ENCODE peak calls at places on chromosome 7, in four cellular contexts. Y is HL-60, E is GM12891, X is GM12878. G is an unnamed sample.

GRCh38 chr7:2225830-2226229 is 6.9 kb downstream of the MAD1L1 start:
- DNase-seq in E (no peak), Y (no peak), X (no peak), G (no peak)

GRCh38 chr7:15558747-15559146 is 3.1 kb downstream of the AGMO start:
- DNase-seq in X (no peak), E (no peak), Y (no peak), G (no peak)

GRCh38 chr7:65441010-65441409 is 67.4 kb downstream of the ZNF92 start:
- DNase-seq in Y (no peak), X (no peak), E (no peak), G (no peak)

GRCh38 chr7:128842674-128843641 is 12.8 kb downstream of the FLNC start:
- DNase-seq in E (no peak), X (no peak), Y (no peak), G (no peak)

GRCh38 chr7:53541467-53541866 is 506.0 kb downstream of the POM121L12 start:
- DNase-seq in Y (no peak), X (no peak), E (no peak), G (no peak)

GRCh38 chr7:47721670-47722069 is 139.8 kb upstream of the TNS3 start:
- DNase-seq in X (no peak), E (no peak), Y (no peak), G (peak; percentile 9)

GRCh38 chr7:47827321-47827720 is 120.9 kb downstream of the PKD1L1 start:
- DNase-seq in Y (no peak), X (no peak), E (no peak), G (no peak)

GRCh38 chr7:134254311-134254710 is 62.4 kb downstream of the SLC35B4 start:
- DNase-seq in X (no peak), E (no peak), Y (no peak), G (peak; percentile 26)

GRCh38 chr7:51244890-51245289 is 71.7 kb downstream of the COBL start:
- DNase-seq in X (no peak), E (no peak), Y (peak; percentile 59), G (no peak)

GRCh38 chr7:12942599-12942998 is 255.2 kb downstream of the ARL4A start:
- DNase-seq in E (no peak), X (no peak), Y (no peak), G (no peak)

GRCh38 chr7:420142-421055 is 99.2 kb downstream of the PDGFA start:
- DNase-seq in X (no peak), Y (no peak), E (no peak), G (no peak)

GRCh38 chr7:47506716-47507354 is 75.1 kb downstream of the TNS3 start:
- DNase-seq in E (no peak), Y (no peak), X (no peak), G (no peak)

GRCh38 chr7:25282194-25282593 is 53.9 kb upstream of the NPVF start:
- DNase-seq in X (no peak), E (no peak), Y (no peak), G (no peak)

GRCh38 chr7:159091041-159091440 is 53.6 kb downstream of the VIPR2 start:
- DNase-seq in X (no peak), Y (no peak), E (no peak), G (no peak)

GRCh38 chr7:266851-267840 is 22.8 kb upstream of the FOXL3 start:
- DNase-seq in Y (no peak), X (no peak), E (no peak), G (peak; percentile 62)

GRCh38 chr7:47143344-47143743 is 438.6 kb downstream of the TNS3 start:
- DNase-seq in E (no peak), X (no peak), Y (no peak), G (no peak)

GRCh38 chr7:30633223-30633622 is 38.5 kb downstream of the GARS1 start:
- DNase-seq in Y (no peak), E (no peak), X (no peak), G (no peak)

GRCh38 chr7:1559626-1560590 is 3.9 kb upstream of the TMEM184A start:
- DNase-seq in E (no peak), X (no peak), Y (no peak), G (no peak)

GRCh38 chr7:141456298-141456697 is 94.9 kb upstream of the AGK start:
- DNase-seq in E (no peak), Y (no peak), X (no peak), G (no peak)

GRCh38 chr7:20095441-20095840 is 121.7 kb downstream of the MACC1 start:
- DNase-seq in E (no peak), Y (no peak), X (no peak), G (no peak)

GRCh38 chr7:106057962-106058901 is 53.9 kb downstream of the SYPL1 start:
- DNase-seq in X (peak; percentile 88), E (peak; percentile 52), Y (no peak), G (no peak)

GRCh38 chr7:139482662-139483466 is 609 bp downstream of the KLRG2 start:
- DNase-seq in X (no peak), Y (peak; percentile 6), E (peak; percentile 54), G (peak; percentile 12)

GRCh38 chr7:48742046-48742445 is 182.3 kb upstream of the CDC14C start:
- DNase-seq in Y (no peak), X (no peak), E (no peak), G (no peak)

GRCh38 chr7:8831386-8831785 is 398.0 kb downstream of the NXPH1 start:
- DNase-seq in Y (no peak), E (no peak), X (no peak), G (no peak)

GRCh38 chr7:79386688-79387422 is 66.6 kb downstream of the MAGI2 start:
- DNase-seq in Y (no peak), X (no peak), E (no peak), G (no peak)

GRCh38 chr7:45001138-45001694 is 1.2 kb downstream of the CCM2 start:
- DNase-seq in E (no peak), X (no peak), Y (no peak), G (peak; percentile 52)

GRCh38 chr7:4167385-4167910 is 514.6 kb upstream of the FOXK1 start:
- DNase-seq in Y (no peak), X (no peak), E (no peak), G (no peak)

GRCh38 chr7:15854841-15855576 is 168.5 kb upstream of the MEOX2 start:
- DNase-seq in E (no peak), Y (no peak), X (no peak), G (no peak)

GRCh38 chr7:32479574-32480200 is 10.5 kb downstream of the LSM5 start:
- DNase-seq in E (no peak), X (no peak), Y (peak; percentile 42), G (peak; percentile 58)

GRCh38 chr7:30815016-30815854 is 44.0 kb downstream of the MINDY4 start:
- DNase-seq in Y (no peak), E (no peak), X (no peak), G (no peak)

DNA sequence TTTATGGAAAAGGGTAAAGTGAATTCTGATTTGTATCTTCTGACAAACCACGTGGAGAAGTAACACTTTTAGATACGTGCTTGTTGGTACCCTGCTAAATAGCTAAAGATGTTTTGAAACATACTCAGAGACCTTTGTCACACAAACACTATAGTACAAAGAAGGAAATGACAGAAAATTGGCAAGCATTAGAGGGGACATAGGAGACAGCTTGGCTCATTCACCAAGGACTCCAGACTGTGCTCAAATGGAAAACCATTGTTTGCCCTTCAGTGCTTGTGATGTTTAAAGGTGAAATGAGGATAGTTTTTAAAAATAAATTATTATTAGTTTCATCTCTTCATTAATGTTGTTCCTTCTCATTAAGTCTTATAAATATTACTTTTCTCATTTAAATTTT is 34.0 kb upstream of the CD36 start:
- DNase-seq in X (no peak), E (no peak), Y (no peak), G (no peak)
- TF ChIP-seq SPI1 in X (no peak), E (no peak), Y (no peak), G (no peak)

DNA sequence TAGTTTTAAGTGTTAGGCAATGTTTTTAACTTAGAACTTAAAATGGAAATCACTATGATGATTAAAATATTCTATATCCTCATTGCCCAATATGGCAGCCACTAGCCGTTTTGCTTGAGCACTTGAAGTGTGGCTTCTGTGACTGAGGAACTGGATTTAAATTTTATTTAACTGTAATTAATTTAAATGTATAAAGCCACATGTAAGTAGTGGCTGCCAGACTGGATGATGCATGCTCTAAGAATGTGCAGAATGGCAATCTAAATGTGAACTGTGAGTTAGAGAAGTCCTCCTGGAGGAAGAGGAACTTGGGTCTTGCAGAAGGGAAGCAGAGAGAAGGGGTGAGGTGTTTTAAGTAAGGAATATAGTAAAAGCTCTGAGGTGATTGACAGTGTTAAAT is 451.4 kb downstream of the SUGCT start:
- DNase-seq in X (no peak), Y (peak; percentile 39), E (no peak), G (no peak)
- TF ChIP-seq SPI1 in X (no peak), Y (peak; percentile 72), E (no peak), G (no peak)

GRCh38 chr7:22121702-22122474 is 176.2 kb upstream of the CDCA7L start:
- DNase-seq in X (no peak), E (no peak), Y (no peak), G (peak; percentile 42)
- TF ChIP-seq SPI1 in X (no peak), E (no peak), Y (no peak), G (no peak)

DNA sequence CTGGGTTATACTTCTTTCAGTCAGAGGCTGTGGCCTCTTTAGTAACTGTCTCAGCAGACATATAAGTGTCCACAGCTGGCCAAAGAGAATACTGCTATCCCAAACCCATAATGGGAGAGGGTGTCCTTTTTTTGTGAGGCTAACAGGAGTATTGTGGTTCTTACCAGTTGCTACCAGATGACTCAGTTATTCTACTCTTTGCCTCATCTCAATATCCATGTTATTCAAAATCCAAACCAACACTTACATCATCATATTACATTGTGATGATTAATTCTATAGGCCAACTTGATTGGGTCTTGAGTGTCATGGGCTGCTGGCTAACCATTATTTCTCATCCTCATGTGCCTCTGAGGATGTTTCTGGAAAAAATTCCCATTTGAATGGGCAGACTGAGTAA is 120.9 kb downstream of the TMEM168 start:
- DNase-seq in Y (no peak), E (no peak), X (no peak), G (no peak)
- TF ChIP-seq SPI1 in Y (no peak), E (no peak), X (no peak), G (no peak)

DNA sequence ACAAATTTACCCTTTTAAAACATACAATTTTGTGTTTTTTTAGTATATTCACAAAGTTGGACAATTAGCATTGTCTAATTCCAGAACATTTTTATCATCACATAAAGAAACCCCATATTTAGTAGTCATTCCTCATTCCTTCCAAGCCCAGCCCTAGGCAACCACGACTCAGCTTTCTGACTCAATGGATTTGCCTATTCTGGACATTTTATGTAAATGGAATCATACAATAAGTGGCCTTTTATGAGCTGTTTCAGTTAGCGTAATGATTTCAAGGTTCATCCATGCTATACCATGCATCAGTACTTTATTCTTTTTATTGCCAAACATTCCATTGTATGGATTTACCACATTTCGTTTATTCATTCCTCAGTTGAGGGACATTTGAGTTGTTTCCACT is 249.2 kb downstream of the DYNC1I1 start:
- DNase-seq in E (no peak), X (no peak), Y (no peak), G (no peak)
- TF ChIP-seq SPI1 in E (no peak), X (no peak), Y (no peak), G (no peak)

G was measured in K562.